ENCODE peak calls at places on chromosome 5, in nine cellular contexts. One of them, this sample, is unnamed.

GRCh38 chr5:171418982-171419662 is at the start of gene FGF18:
- DNase-seq in mammary epithelial cell: peak
- DNase-seq in CD8-positive, alpha-beta T cell: peak
- DNase-seq in Peyer's patch: peak
- DNase-seq in adrenal gland: peak
- DNase-seq in HL-60: no peak
- DNase-seq in A549: peak
- DNase-seq in uterus: no peak
- DNase-seq in AG04450: no peak
- DNase-seq in this sample: peak

GRCh38 chr5:138844812-138845513 is 30.2 kb downstream of the LRRTM2 start:
- DNase-seq in mammary epithelial cell: peak
- DNase-seq in CD8-positive, alpha-beta T cell: no peak
- DNase-seq in Peyer's patch: no peak
- DNase-seq in adrenal gland: no peak
- DNase-seq in HL-60: no peak
- DNase-seq in A549: no peak
- DNase-seq in uterus: no peak
- DNase-seq in AG04450: peak
- DNase-seq in this sample: no peak

GRCh38 chr5:180067986-180068385 is 3.6 kb downstream of the RNF130 start:
- DNase-seq in mammary epithelial cell: no peak
- DNase-seq in CD8-positive, alpha-beta T cell: no peak
- DNase-seq in Peyer's patch: no peak
- DNase-seq in adrenal gland: peak
- DNase-seq in HL-60: no peak
- DNase-seq in A549: no peak
- DNase-seq in uterus: no peak
- DNase-seq in AG04450: no peak
- DNase-seq in this sample: no peak

GRCh38 chr5:98872679-98873078 is 56.1 kb downstream of the CHD1 start:
- DNase-seq in mammary epithelial cell: peak
- DNase-seq in CD8-positive, alpha-beta T cell: no peak
- DNase-seq in Peyer's patch: no peak
- DNase-seq in adrenal gland: no peak
- DNase-seq in HL-60: no peak
- DNase-seq in A549: no peak
- DNase-seq in uterus: no peak
- DNase-seq in AG04450: no peak
- DNase-seq in this sample: no peak

GRCh38 chr5:541148-541887 is 17.1 kb upstream of the SLC9A3 start:
- DNase-seq in mammary epithelial cell: no peak
- DNase-seq in CD8-positive, alpha-beta T cell: peak
- DNase-seq in Peyer's patch: peak
- DNase-seq in adrenal gland: no peak
- DNase-seq in HL-60: no peak
- DNase-seq in A549: no peak
- DNase-seq in uterus: no peak
- DNase-seq in AG04450: no peak
- DNase-seq in this sample: no peak

GRCh38 chr5:80033513-80033912 is 1.6 kb upstream of the THBS4 start:
- DNase-seq in mammary epithelial cell: peak
- DNase-seq in CD8-positive, alpha-beta T cell: no peak
- DNase-seq in Peyer's patch: no peak
- DNase-seq in adrenal gland: no peak
- DNase-seq in HL-60: no peak
- DNase-seq in A549: no peak
- DNase-seq in uterus: no peak
- DNase-seq in AG04450: no peak
- DNase-seq in this sample: no peak

GRCh38 chr5:135489466-135490244 is 37.5 kb upstream of the TIFAB start:
- DNase-seq in mammary epithelial cell: no peak
- DNase-seq in CD8-positive, alpha-beta T cell: no peak
- DNase-seq in Peyer's patch: no peak
- DNase-seq in adrenal gland: no peak
- DNase-seq in HL-60: no peak
- DNase-seq in A549: no peak
- DNase-seq in uterus: no peak
- DNase-seq in AG04450: no peak
- DNase-seq in this sample: no peak

GRCh38 chr5:66945389-66946349 is 250.9 kb downstream of the CD180 start:
- DNase-seq in mammary epithelial cell: no peak
- DNase-seq in CD8-positive, alpha-beta T cell: no peak
- DNase-seq in Peyer's patch: no peak
- DNase-seq in adrenal gland: no peak
- DNase-seq in HL-60: no peak
- DNase-seq in A549: no peak
- DNase-seq in uterus: no peak
- DNase-seq in AG04450: no peak
- DNase-seq in this sample: no peak

GRCh38 chr5:59358497-59358896 is 535.0 kb downstream of the PDE4D start:
- DNase-seq in mammary epithelial cell: no peak
- DNase-seq in CD8-positive, alpha-beta T cell: no peak
- DNase-seq in Peyer's patch: no peak
- DNase-seq in adrenal gland: no peak
- DNase-seq in HL-60: no peak
- DNase-seq in A549: peak
- DNase-seq in uterus: peak
- DNase-seq in AG04450: no peak
- DNase-seq in this sample: no peak

GRCh38 chr5:77390795-77391194 is 101.3 kb downstream of the WDR41 start:
- DNase-seq in mammary epithelial cell: peak
- DNase-seq in CD8-positive, alpha-beta T cell: no peak
- DNase-seq in Peyer's patch: no peak
- DNase-seq in adrenal gland: no peak
- DNase-seq in HL-60: no peak
- DNase-seq in A549: no peak
- DNase-seq in uterus: no peak
- DNase-seq in AG04450: peak
- DNase-seq in this sample: no peak

GRCh38 chr5:127002390-127002789 is 28.0 kb downstream of the MARCHF3 start:
- DNase-seq in mammary epithelial cell: no peak
- DNase-seq in CD8-positive, alpha-beta T cell: no peak
- DNase-seq in Peyer's patch: no peak
- DNase-seq in adrenal gland: no peak
- DNase-seq in HL-60: no peak
- DNase-seq in A549: peak
- DNase-seq in uterus: no peak
- DNase-seq in AG04450: no peak
- DNase-seq in this sample: no peak

GRCh38 chr5:166370928-166371690 is 1920.3 kb upstream of the WWC1 start:
- DNase-seq in mammary epithelial cell: no peak
- DNase-seq in CD8-positive, alpha-beta T cell: no peak
- DNase-seq in Peyer's patch: no peak
- DNase-seq in adrenal gland: no peak
- DNase-seq in HL-60: no peak
- DNase-seq in A549: no peak
- DNase-seq in uterus: no peak
- DNase-seq in AG04450: no peak
- DNase-seq in this sample: no peak

GRCh38 chr5:164581889-164582288 is 1076.5 kb downstream of the MAT2B start:
- DNase-seq in mammary epithelial cell: no peak
- DNase-seq in CD8-positive, alpha-beta T cell: no peak
- DNase-seq in Peyer's patch: no peak
- DNase-seq in adrenal gland: no peak
- DNase-seq in HL-60: no peak
- DNase-seq in A549: no peak
- DNase-seq in uterus: no peak
- DNase-seq in AG04450: no peak
- DNase-seq in this sample: no peak

GRCh38 chr5:108216890-108217289 is 165.0 kb downstream of the FBXL17 start:
- DNase-seq in mammary epithelial cell: peak
- DNase-seq in CD8-positive, alpha-beta T cell: no peak
- DNase-seq in Peyer's patch: no peak
- DNase-seq in adrenal gland: no peak
- DNase-seq in HL-60: no peak
- DNase-seq in A549: peak
- DNase-seq in uterus: no peak
- DNase-seq in AG04450: peak
- DNase-seq in this sample: no peak

GRCh38 chr5:42636425-42636824 is 120.2 kb upstream of the CCDC152 start:
- DNase-seq in mammary epithelial cell: peak
- DNase-seq in CD8-positive, alpha-beta T cell: no peak
- DNase-seq in Peyer's patch: no peak
- DNase-seq in adrenal gland: no peak
- DNase-seq in HL-60: no peak
- DNase-seq in A549: peak
- DNase-seq in uterus: no peak
- DNase-seq in AG04450: no peak
- DNase-seq in this sample: no peak

GRCh38 chr5:57841671-57842375 is 359.2 kb upstream of the ACTBL2 start:
- DNase-seq in mammary epithelial cell: peak
- DNase-seq in CD8-positive, alpha-beta T cell: no peak
- DNase-seq in Peyer's patch: no peak
- DNase-seq in adrenal gland: peak
- DNase-seq in HL-60: no peak
- DNase-seq in A549: peak
- DNase-seq in uterus: no peak
- DNase-seq in AG04450: peak
- DNase-seq in this sample: no peak

GRCh38 chr5:102295534-102296228 is 403 bp downstream of the SLCO4C1 start:
- DNase-seq in mammary epithelial cell: no peak
- DNase-seq in CD8-positive, alpha-beta T cell: no peak
- DNase-seq in Peyer's patch: no peak
- DNase-seq in adrenal gland: no peak
- DNase-seq in HL-60: no peak
- DNase-seq in A549: no peak
- DNase-seq in uterus: no peak
- DNase-seq in AG04450: no peak
- DNase-seq in this sample: no peak
- H3K4me3 ChIP-seq in mammary epithelial cell: peak
- H3K4me3 ChIP-seq in CD8-positive, alpha-beta T cell: peak
- H3K4me3 ChIP-seq in Peyer's patch: peak
- H3K4me3 ChIP-seq in adrenal gland: no peak
- H3K4me3 ChIP-seq in HL-60: peak
- H3K4me3 ChIP-seq in A549: peak
- H3K4me3 ChIP-seq in uterus: peak
- H3K4me3 ChIP-seq in AG04450: no peak
- H3K4me3 ChIP-seq in this sample: peak

GRCh38 chr5:141815796-141816180 is 62.4 kb downstream of the PCDH1 start:
- DNase-seq in mammary epithelial cell: no peak
- DNase-seq in CD8-positive, alpha-beta T cell: no peak
- DNase-seq in Peyer's patch: no peak
- DNase-seq in adrenal gland: no peak
- DNase-seq in HL-60: no peak
- DNase-seq in A549: no peak
- DNase-seq in uterus: no peak
- DNase-seq in AG04450: no peak
- DNase-seq in this sample: no peak

GRCh38 chr5:141817631-141818030 is 60.6 kb downstream of the PCDH1 start:
- DNase-seq in mammary epithelial cell: no peak
- DNase-seq in CD8-positive, alpha-beta T cell: no peak
- DNase-seq in Peyer's patch: no peak
- DNase-seq in adrenal gland: no peak
- DNase-seq in HL-60: no peak
- DNase-seq in A549: no peak
- DNase-seq in uterus: no peak
- DNase-seq in AG04450: no peak
- DNase-seq in this sample: no peak

GRCh38 chr5:141814064-141814982 is 63.9 kb downstream of the PCDH1 start:
- DNase-seq in mammary epithelial cell: peak
- DNase-seq in CD8-positive, alpha-beta T cell: peak
- DNase-seq in Peyer's patch: peak
- DNase-seq in adrenal gland: peak
- DNase-seq in HL-60: no peak
- DNase-seq in A549: peak
- DNase-seq in uterus: peak
- DNase-seq in AG04450: no peak
- DNase-seq in this sample: no peak

GRCh38 chr5:141815051-141815795 is 63.0 kb downstream of the PCDH1 start:
- DNase-seq in mammary epithelial cell: no peak
- DNase-seq in CD8-positive, alpha-beta T cell: no peak
- DNase-seq in Peyer's patch: no peak
- DNase-seq in adrenal gland: no peak
- DNase-seq in HL-60: no peak
- DNase-seq in A549: no peak
- DNase-seq in uterus: no peak
- DNase-seq in AG04450: no peak
- DNase-seq in this sample: no peak

GRCh38 chr5:141816598-141817399 is 61.4 kb downstream of the PCDH1 start:
- DNase-seq in mammary epithelial cell: no peak
- DNase-seq in CD8-positive, alpha-beta T cell: no peak
- DNase-seq in Peyer's patch: no peak
- DNase-seq in adrenal gland: no peak
- DNase-seq in HL-60: no peak
- DNase-seq in A549: no peak
- DNase-seq in uterus: no peak
- DNase-seq in AG04450: no peak
- DNase-seq in this sample: no peak
- H3K27ac ChIP-seq in mammary epithelial cell: no peak
- H3K27ac ChIP-seq in CD8-positive, alpha-beta T cell: no peak
- H3K27ac ChIP-seq in Peyer's patch: no peak
- H3K27ac ChIP-seq in adrenal gland: no peak
- H3K27ac ChIP-seq in HL-60: no peak
- H3K27ac ChIP-seq in A549: no peak
- H3K27ac ChIP-seq in uterus: no peak
- H3K27ac ChIP-seq in AG04450: no peak
- H3K27ac ChIP-seq in this sample: no peak

DNA sequence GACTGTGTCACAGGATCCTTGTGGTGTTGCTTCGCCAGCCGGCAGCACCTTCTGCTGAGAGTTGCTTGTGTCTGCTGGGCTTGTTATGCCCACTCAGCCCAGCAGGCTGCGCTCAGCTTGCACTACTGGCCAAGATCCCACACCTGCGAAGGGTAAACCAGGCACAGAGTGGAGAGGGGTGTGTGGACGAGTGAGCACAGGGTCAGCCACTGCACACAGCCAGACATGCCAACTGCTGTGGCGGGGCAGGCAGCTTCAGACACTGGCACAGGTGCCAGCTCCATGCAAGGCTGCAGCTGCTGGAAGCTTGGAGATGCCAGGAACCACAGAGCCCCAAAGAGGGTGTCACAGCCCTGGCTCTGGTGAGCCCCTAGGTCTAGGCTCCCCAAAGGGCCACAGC is 273.6 kb downstream of the CETN3 start:
- DNase-seq in mammary epithelial cell: no peak
- DNase-seq in CD8-positive, alpha-beta T cell: no peak
- DNase-seq in Peyer's patch: peak
- DNase-seq in adrenal gland: no peak
- DNase-seq in HL-60: no peak
- DNase-seq in A549: peak
- DNase-seq in uterus: no peak
- DNase-seq in AG04450: no peak
- DNase-seq in this sample: no peak
- TF ChIP-seq CTCF in mammary epithelial cell: peak
- TF ChIP-seq CTCF in CD8-positive, alpha-beta T cell: no peak
- TF ChIP-seq CTCF in Peyer's patch: peak
- TF ChIP-seq CTCF in adrenal gland: peak
- TF ChIP-seq CTCF in HL-60: no peak
- TF ChIP-seq CTCF in A549: no peak
- TF ChIP-seq CTCF in uterus: no peak
- TF ChIP-seq CTCF in AG04450: no peak
- TF ChIP-seq CTCF in this sample: no peak

DNA sequence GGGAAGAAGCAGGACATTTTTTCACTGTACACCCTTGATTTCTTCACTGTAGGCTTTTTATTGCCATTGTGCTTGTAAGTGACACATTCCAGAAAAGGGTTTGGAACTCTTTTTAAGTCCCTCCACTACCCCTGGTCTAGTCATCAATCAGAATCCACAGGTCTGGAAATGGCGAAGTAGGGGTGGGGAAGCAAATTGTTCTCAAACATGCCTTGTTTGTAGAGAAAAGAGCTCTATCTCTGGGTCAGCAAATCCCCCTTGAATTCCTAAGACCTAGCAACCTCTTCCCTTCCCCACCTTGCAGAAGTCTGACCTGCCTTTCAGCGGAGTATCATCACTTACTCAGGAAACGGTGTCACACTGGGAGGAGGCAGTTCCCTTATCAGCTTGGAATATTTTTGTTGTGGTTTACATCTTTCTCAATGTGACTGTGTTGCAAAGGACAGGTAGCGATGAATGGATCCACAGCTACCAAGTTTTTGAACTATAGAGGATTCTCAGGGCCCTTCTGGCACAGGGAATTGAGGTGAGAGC is 3.2 kb downstream of the SH3RF2 start:
- DNase-seq in mammary epithelial cell: no peak
- DNase-seq in CD8-positive, alpha-beta T cell: no peak
- DNase-seq in Peyer's patch: no peak
- DNase-seq in adrenal gland: no peak
- DNase-seq in HL-60: no peak
- DNase-seq in A549: no peak
- DNase-seq in uterus: no peak
- DNase-seq in AG04450: no peak
- DNase-seq in this sample: no peak
- H3K4me3 ChIP-seq in mammary epithelial cell: peak
- H3K4me3 ChIP-seq in CD8-positive, alpha-beta T cell: no peak
- H3K4me3 ChIP-seq in Peyer's patch: peak
- H3K4me3 ChIP-seq in adrenal gland: no peak
- H3K4me3 ChIP-seq in HL-60: no peak
- H3K4me3 ChIP-seq in A549: no peak
- H3K4me3 ChIP-seq in uterus: no peak
- H3K4me3 ChIP-seq in AG04450: no peak
- H3K4me3 ChIP-seq in this sample: no peak

This sample was measured in coronary artery.